ENCODE peak calls at places on chromosomes 2 and 18, in six cellular contexts. I is lung, V is choroid plexus epithelial cell, R is GM12864, L is A549, J is mucosa of descending colon. X is an unnamed sample.

GRCh38 chr18:73283788-73284187 is 416.0 kb upstream of the NETO1 start:
- DNase-seq in I (no peak), V (peak; percentile 70), R (no peak), L (no peak), J (no peak), X (peak; percentile 46)

GRCh38 chr2:134295441-134295840 is 41.6 kb downstream of the MGAT5 start:
- DNase-seq in I (no peak), V (no peak), R (no peak), L (no peak), J (no peak), X (no peak)

GRCh38 chr2:33395660-33396249 is 80.7 kb upstream of the RASGRP3 start:
- DNase-seq in I (no peak), V (peak; percentile 73), R (peak; percentile 22), L (peak; percentile 78), J (peak; percentile 62), X (no peak)

GRCh38 chr2:231483398-231484329 is 19.4 kb upstream of the NCL start:
- DNase-seq in I (peak; percentile 30), V (peak; percentile 31), R (no peak), L (no peak), J (peak; percentile 12), X (no peak)

GRCh38 chr18:23071285-23071684 is 64.0 kb upstream of the CABLES1 start:
- DNase-seq in I (peak; percentile 38), V (peak; percentile 56), R (peak; percentile 84), L (no peak), J (peak; percentile 71), X (peak; percentile 37)

GRCh38 chr18:13392029-13392750 is 173.6 kb downstream of the LDLRAD4 start:
- DNase-seq in I (no peak), V (no peak), R (no peak), L (no peak), J (no peak), X (no peak)

GRCh38 chr2:197209274-197209673 is 101.3 kb downstream of the ANKRD44 start:
- DNase-seq in I (no peak), V (no peak), R (no peak), L (no peak), J (no peak), X (no peak)

GRCh38 chr2:54524236-54524991 is 68.3 kb downstream of the SPTBN1 start:
- DNase-seq in I (peak; percentile 53), V (peak; percentile 87), R (no peak), L (peak; percentile 28), J (no peak), X (no peak)

GRCh38 chr2:237414056-237414661 is at the start of gene COL6A3:
- DNase-seq in I (peak; percentile 50), V (peak; percentile 97), R (no peak), L (no peak), J (peak; percentile 43), X (peak; percentile 90)

GRCh38 chr2:221262651-221263050 is 309.5 kb downstream of the EPHA4 start:
- DNase-seq in I (no peak), V (no peak), R (no peak), L (no peak), J (no peak), X (no peak)

GRCh38 chr18:59867337-59868104 is 32.3 kb upstream of the PMAIP1 start:
- DNase-seq in I (no peak), V (no peak), R (no peak), L (no peak), J (no peak), X (no peak)

GRCh38 chr2:21774691-21775090 is 650.9 kb downstream of the TDRD15 start:
- DNase-seq in I (no peak), V (peak; percentile 58), R (no peak), L (no peak), J (no peak), X (no peak)

GRCh38 chr18:12079504-12080237 is 14.0 kb upstream of the ANKRD62 start:
- DNase-seq in I (no peak), V (peak; percentile 87), R (no peak), L (no peak), J (no peak), X (no peak)

GRCh38 chr2:209208211-209208610 is 215.6 kb upstream of the MAP2 start:
- DNase-seq in I (peak; percentile 28), V (peak; percentile 3), R (peak; percentile 10), L (peak; percentile 45), J (peak; percentile 38), X (no peak)

GRCh38 chr2:85810376-85811172 is 56.8 kb downstream of the ATOH8 start:
- DNase-seq in I (no peak), V (no peak), R (no peak), L (no peak), J (no peak), X (no peak)

GRCh38 chr18:31373641-31374040 is 2.9 kb upstream of the DSG4 start:
- DNase-seq in I (no peak), V (no peak), R (no peak), L (no peak), J (no peak), X (no peak)

GRCh38 chr2:10533811-10534321 is 85.7 kb upstream of the ODC1 start:
- DNase-seq in I (no peak), V (peak; percentile 59), R (no peak), L (no peak), J (no peak), X (no peak)

GRCh38 chr18:32299489-32299888 is 109.7 kb downstream of the MEP1B start:
- DNase-seq in I (no peak), V (peak; percentile 46), R (no peak), L (no peak), J (no peak), X (no peak)

GRCh38 chr18:78994531-78994930 is 14.9 kb downstream of the SALL3 start:
- DNase-seq in I (no peak), V (no peak), R (no peak), L (no peak), J (no peak), X (no peak)

GRCh38 chr18:78992041-78992735 is 12.6 kb downstream of the SALL3 start:
- DNase-seq in I (no peak), V (no peak), R (no peak), L (no peak), J (no peak), X (no peak)

GRCh38 chr18:78993014-78993926 is 13.7 kb downstream of the SALL3 start:
- DNase-seq in I (no peak), V (no peak), R (no peak), L (no peak), J (no peak), X (no peak)

GRCh38 chr18:78994000-78994399 is 14.4 kb downstream of the SALL3 start:
- DNase-seq in I (no peak), V (no peak), R (no peak), L (no peak), J (no peak), X (no peak)

DNA sequence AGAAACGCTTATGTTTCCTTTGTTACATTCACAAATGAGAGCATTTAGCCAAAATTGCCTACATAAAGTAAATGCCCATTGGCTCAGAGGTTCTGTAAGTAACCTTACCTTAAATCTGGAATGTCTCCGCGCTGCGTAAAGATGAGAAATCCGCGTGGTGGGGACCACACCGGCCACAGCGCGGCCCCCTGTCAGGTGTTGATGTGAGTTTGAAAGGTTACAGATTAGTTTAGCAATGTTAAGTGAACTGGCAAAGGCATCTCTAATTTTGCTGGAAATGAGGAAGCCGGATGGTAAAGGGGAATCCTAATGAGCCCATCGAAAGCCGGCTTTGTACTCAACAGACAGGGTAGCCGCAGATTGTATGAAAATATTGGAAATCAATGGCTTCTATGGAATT is 11.8 kb downstream of the SALL3 start:
- DNase-seq in I (no peak), V (no peak), R (no peak), L (no peak), J (no peak), X (no peak)
- TF ChIP-seq CTCF in I (no peak), V (no peak), R (no peak), L (no peak), J (no peak), X (no peak)

GRCh38 chr2:61181382-61182058 is 19.5 kb downstream of the C2orf74 start:
- DNase-seq in I (no peak), V (peak; percentile 22), R (no peak), L (no peak), J (no peak), X (no peak)
- H3K4me3 ChIP-seq in I (no peak overlapping the region), V (no peak overlapping the region), R (no peak overlapping the region), L (no peak overlapping the region), J (no peak overlapping the region), X (no peak overlapping the region)

DNA sequence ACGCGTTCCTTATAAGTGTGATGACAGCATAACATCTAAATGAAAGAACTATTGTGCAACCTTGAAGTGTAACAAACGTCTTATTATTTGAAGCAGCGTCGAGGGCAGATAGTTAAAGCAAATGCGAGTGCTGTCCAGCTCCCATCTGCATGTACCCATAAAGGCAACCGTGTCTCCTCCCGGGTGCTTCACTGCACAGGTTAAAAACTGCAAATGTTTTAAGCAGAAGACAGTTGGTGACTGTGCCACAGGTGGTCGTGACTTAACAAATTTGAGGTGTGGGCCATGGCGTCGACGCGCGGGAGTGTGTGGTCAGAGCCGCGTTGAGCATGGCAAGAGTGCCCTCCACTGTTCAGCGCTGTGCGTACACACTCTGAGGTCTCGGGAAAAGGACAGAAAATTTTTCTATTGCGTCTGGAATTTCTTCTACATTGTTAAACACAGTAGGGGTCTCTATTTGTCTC is 6.4 kb downstream of the SALL3 start:
- DNase-seq in I (no peak), V (peak; percentile 31), R (no peak), L (peak; percentile 21), J (peak; percentile 22), X (no peak)
- TF ChIP-seq CTCF in I (no peak), V (peak; percentile 63), R (peak; percentile 20), L (peak; percentile 51), J (no peak), X (peak; percentile 48)

DNA sequence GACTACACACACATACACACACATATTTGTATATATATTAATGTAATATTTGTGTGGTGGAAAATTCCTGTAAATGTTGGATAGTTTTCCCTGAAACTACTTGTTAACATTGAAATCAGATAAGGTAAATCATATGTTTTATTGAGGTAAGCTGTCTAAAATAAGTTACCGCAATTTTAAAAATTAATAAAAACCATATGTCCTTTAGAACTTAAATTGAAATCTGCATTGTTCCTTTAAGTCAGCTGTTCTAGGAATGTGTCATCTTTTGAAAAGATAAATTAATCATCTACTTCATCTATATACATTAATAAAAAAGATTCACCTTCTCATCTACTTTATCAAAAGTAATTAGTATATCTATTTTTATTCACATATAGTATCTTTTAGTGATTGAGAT is 102.0 kb downstream of the CSRNP3 start:
- DNase-seq in I (no peak), V (no peak), R (no peak), L (no peak), J (no peak), X (no peak)
- H3K4me3 ChIP-seq in I (no peak overlapping the region), V (no peak overlapping the region), R (no peak overlapping the region), L (no peak overlapping the region), J (no peak overlapping the region), X (no peak overlapping the region)